ENCODE peak calls at places on chromosomes 13 and 19, in seven cellular contexts. One of them, this sample, is unnamed.
A peak's percentile ranks its signal among the peaks of the same experiment; 100 is the strongest.

GRCh38 chr13:76878043-76878442 is 8.2 kb downstream of the KCTD12 start:
- DNase-seq in sigmoid colon: no peak
- DNase-seq in lower leg skin: no peak
- DNase-seq in heart left ventricle: no peak
- DNase-seq in suprapubic skin: no peak
- DNase-seq in breast epithelium: no peak
- DNase-seq in body of pancreas: no peak
- DNase-seq in this sample: no peak

GRCh38 chr13:50747939-50748338 is 95.6 kb downstream of the DLEU7 start:
- DNase-seq in suprapubic skin: no peak
- DNase-seq in breast epithelium: no peak
- DNase-seq in body of pancreas: no peak
- DNase-seq in heart left ventricle: no peak
- DNase-seq in sigmoid colon: no peak
- DNase-seq in lower leg skin: no peak
- DNase-seq in this sample: no peak

GRCh38 chr13:59088716-59089115 is 1075.0 kb downstream of the DIAPH3 start:
- DNase-seq in sigmoid colon: no peak
- DNase-seq in suprapubic skin: no peak
- DNase-seq in lower leg skin: no peak
- DNase-seq in heart left ventricle: no peak
- DNase-seq in breast epithelium: no peak
- DNase-seq in body of pancreas: no peak
- DNase-seq in this sample: no peak

GRCh38 chr13:73835138-73835721 is 299.0 kb downstream of the KLF12 start:
- DNase-seq in sigmoid colon: no peak
- DNase-seq in suprapubic skin: no peak
- DNase-seq in breast epithelium: no peak
- DNase-seq in heart left ventricle: no peak
- DNase-seq in body of pancreas: no peak
- DNase-seq in lower leg skin: no peak
- DNase-seq in this sample: no peak

GRCh38 chr19:48495391-48495790 is 16.2 kb downstream of the LMTK3 start:
- DNase-seq in heart left ventricle: no peak
- DNase-seq in sigmoid colon: no peak
- DNase-seq in breast epithelium: no peak
- DNase-seq in body of pancreas: no peak
- DNase-seq in lower leg skin: no peak
- DNase-seq in suprapubic skin: no peak
- DNase-seq in this sample: no peak

GRCh38 chr13:109336730-109337129 is 449.7 kb downstream of the IRS2 start:
- DNase-seq in breast epithelium: no peak
- DNase-seq in lower leg skin: no peak
- DNase-seq in sigmoid colon: no peak
- DNase-seq in suprapubic skin: no peak
- DNase-seq in heart left ventricle: no peak
- DNase-seq in body of pancreas: no peak
- DNase-seq in this sample: no peak

GRCh38 chr13:89363144-89363543 is 1692.0 kb downstream of the SLITRK5 start:
- DNase-seq in heart left ventricle: no peak
- DNase-seq in breast epithelium: no peak
- DNase-seq in body of pancreas: no peak
- DNase-seq in sigmoid colon: no peak
- DNase-seq in suprapubic skin: no peak
- DNase-seq in lower leg skin: no peak
- DNase-seq in this sample: no peak

GRCh38 chr13:44906758-44907157 is 82.5 kb downstream of the NUFIP1 start:
- DNase-seq in lower leg skin: no peak
- DNase-seq in heart left ventricle: no peak
- DNase-seq in suprapubic skin: no peak
- DNase-seq in breast epithelium: no peak
- DNase-seq in body of pancreas: peak; percentile 63
- DNase-seq in sigmoid colon: peak; percentile 74
- DNase-seq in this sample: no peak

GRCh38 chr13:75986818-75987217 is 350.7 kb downstream of the LMO7 start:
- DNase-seq in suprapubic skin: no peak
- DNase-seq in body of pancreas: no peak
- DNase-seq in heart left ventricle: no peak
- DNase-seq in sigmoid colon: no peak
- DNase-seq in lower leg skin: no peak
- DNase-seq in breast epithelium: no peak
- DNase-seq in this sample: no peak

GRCh38 chr19:38485541-38486285 is 52.2 kb downstream of the RYR1 start:
- DNase-seq in lower leg skin: no peak
- DNase-seq in heart left ventricle: no peak
- DNase-seq in body of pancreas: no peak
- DNase-seq in sigmoid colon: no peak
- DNase-seq in suprapubic skin: no peak
- DNase-seq in breast epithelium: no peak
- DNase-seq in this sample: no peak

GRCh38 chr19:16585808-16586476 is 13.7 kb upstream of the SLC35E1 start:
- DNase-seq in heart left ventricle: no peak
- DNase-seq in lower leg skin: no peak
- DNase-seq in breast epithelium: no peak
- DNase-seq in suprapubic skin: no peak
- DNase-seq in body of pancreas: no peak
- DNase-seq in sigmoid colon: no peak
- DNase-seq in this sample: no peak

GRCh38 chr19:36169084-36169760 is 17.0 kb upstream of the COX7A1 start:
- DNase-seq in body of pancreas: no peak
- DNase-seq in breast epithelium: no peak
- DNase-seq in heart left ventricle: no peak
- DNase-seq in lower leg skin: no peak
- DNase-seq in suprapubic skin: no peak
- DNase-seq in sigmoid colon: no peak
- DNase-seq in this sample: no peak

GRCh38 chr13:41139296-41139966 is 6.8 kb upstream of the KBTBD6 start:
- DNase-seq in breast epithelium: no peak
- DNase-seq in suprapubic skin: no peak
- DNase-seq in sigmoid colon: no peak
- DNase-seq in heart left ventricle: no peak
- DNase-seq in body of pancreas: no peak
- DNase-seq in lower leg skin: no peak
- DNase-seq in this sample: no peak

GRCh38 chr13:95784891-95785290 is 108.0 kb downstream of the DNAJC3 start:
- DNase-seq in lower leg skin: no peak
- DNase-seq in suprapubic skin: no peak
- DNase-seq in breast epithelium: no peak
- DNase-seq in heart left ventricle: no peak
- DNase-seq in body of pancreas: no peak
- DNase-seq in sigmoid colon: no peak
- DNase-seq in this sample: no peak

GRCh38 chr19:22882797-22883196 is 50.7 kb downstream of the ZNF723 start:
- DNase-seq in body of pancreas: no peak
- DNase-seq in lower leg skin: no peak
- DNase-seq in breast epithelium: no peak
- DNase-seq in heart left ventricle: no peak
- DNase-seq in suprapubic skin: no peak
- DNase-seq in sigmoid colon: no peak
- DNase-seq in this sample: no peak

GRCh38 chr13:99078014-99078771 is 100.3 kb upstream of the DOCK9 start:
- DNase-seq in heart left ventricle: no peak
- DNase-seq in body of pancreas: no peak
- DNase-seq in sigmoid colon: no peak
- DNase-seq in lower leg skin: no peak
- DNase-seq in suprapubic skin: no peak
- DNase-seq in breast epithelium: no peak
- DNase-seq in this sample: no peak

GRCh38 chr19:40510526-40511115 is 43.8 kb downstream of the SPTBN4 start:
- DNase-seq in suprapubic skin: no peak
- DNase-seq in lower leg skin: no peak
- DNase-seq in sigmoid colon: no peak
- DNase-seq in body of pancreas: no peak
- DNase-seq in breast epithelium: no peak
- DNase-seq in heart left ventricle: no peak
- DNase-seq in this sample: no peak

GRCh38 chr13:106151056-106151699 is 384.3 kb downstream of the EFNB2 start:
- DNase-seq in heart left ventricle: no peak
- DNase-seq in suprapubic skin: no peak
- DNase-seq in sigmoid colon: no peak
- DNase-seq in lower leg skin: no peak
- DNase-seq in breast epithelium: no peak
- DNase-seq in body of pancreas: no peak
- DNase-seq in this sample: no peak

GRCh38 chr19:29714953-29715694 is at the start of gene C19orf12:
- DNase-seq in sigmoid colon: peak; percentile 76
- DNase-seq in suprapubic skin: no peak
- DNase-seq in heart left ventricle: peak; percentile 82
- DNase-seq in body of pancreas: peak; percentile 70
- DNase-seq in lower leg skin: no peak
- DNase-seq in breast epithelium: peak; percentile 64
- DNase-seq in this sample: no peak

GRCh38 chr19:31313291-31314030 is 35.8 kb downstream of the TSHZ3 start:
- DNase-seq in lower leg skin: no peak
- DNase-seq in suprapubic skin: no peak
- DNase-seq in heart left ventricle: no peak
- DNase-seq in body of pancreas: no peak
- DNase-seq in sigmoid colon: peak; percentile 56
- DNase-seq in breast epithelium: no peak
- DNase-seq in this sample: no peak

GRCh38 chr19:16160943-16161560 is 12.3 kb downstream of the CIB3 start:
- DNase-seq in lower leg skin: no peak
- DNase-seq in breast epithelium: no peak
- DNase-seq in body of pancreas: no peak
- DNase-seq in heart left ventricle: no peak
- DNase-seq in sigmoid colon: no peak
- DNase-seq in suprapubic skin: no peak
- DNase-seq in this sample: no peak

DNA sequence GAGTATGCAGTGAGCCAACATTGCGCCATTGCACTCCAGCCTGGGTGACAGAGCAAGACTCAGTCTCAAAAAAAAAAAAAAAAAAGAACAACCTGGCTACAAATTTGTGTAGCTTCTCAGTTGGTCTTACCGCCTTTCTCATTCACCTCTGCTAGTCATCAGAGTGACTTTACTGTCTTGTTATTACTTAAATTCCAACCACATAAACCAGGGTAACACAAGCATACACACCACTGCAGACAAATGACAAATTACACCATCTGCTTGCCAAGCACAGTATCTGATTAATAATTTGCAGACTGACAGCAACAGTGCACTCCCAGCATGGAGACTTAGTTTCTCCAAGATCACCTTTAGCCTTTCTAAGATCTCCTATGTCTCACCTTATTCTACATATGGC is 11.0 kb downstream of the ZNF14 start:
- DNase-seq in body of pancreas: no peak
- DNase-seq in heart left ventricle: no peak
- DNase-seq in sigmoid colon: no peak
- DNase-seq in suprapubic skin: no peak
- DNase-seq in breast epithelium: no peak
- DNase-seq in lower leg skin: no peak
- DNase-seq in this sample: no peak
- TF ChIP-seq CTCF in body of pancreas: no peak
- TF ChIP-seq CTCF in heart left ventricle: no peak
- TF ChIP-seq CTCF in sigmoid colon: no peak
- TF ChIP-seq CTCF in suprapubic skin: no peak
- TF ChIP-seq CTCF in breast epithelium: no peak
- TF ChIP-seq CTCF in lower leg skin: no peak
- TF ChIP-seq CTCF in this sample: no peak

GRCh38 chr19:1674293-1674679 is 21.9 kb upstream of the TCF3 start:
- DNase-seq in sigmoid colon: no peak
- DNase-seq in body of pancreas: no peak
- DNase-seq in breast epithelium: no peak
- DNase-seq in suprapubic skin: no peak
- DNase-seq in lower leg skin: no peak
- DNase-seq in heart left ventricle: no peak
- DNase-seq in this sample: no peak

GRCh38 chr19:1673645-1674292 is 21.4 kb upstream of the TCF3 start:
- DNase-seq in suprapubic skin: no peak
- DNase-seq in breast epithelium: no peak
- DNase-seq in lower leg skin: no peak
- DNase-seq in body of pancreas: peak; percentile 67
- DNase-seq in sigmoid colon: no peak
- DNase-seq in heart left ventricle: no peak
- DNase-seq in this sample: no peak

GRCh38 chr19:1676351-1677266 is 24.2 kb upstream of the TCF3 start:
- DNase-seq in suprapubic skin: no peak
- DNase-seq in body of pancreas: no peak
- DNase-seq in breast epithelium: no peak
- DNase-seq in lower leg skin: no peak
- DNase-seq in sigmoid colon: no peak
- DNase-seq in heart left ventricle: peak; percentile 41
- DNase-seq in this sample: no peak

GRCh38 chr19:1678073-1678472 is 25.7 kb upstream of the TCF3 start:
- DNase-seq in lower leg skin: no peak
- DNase-seq in heart left ventricle: no peak
- DNase-seq in sigmoid colon: no peak
- DNase-seq in breast epithelium: no peak
- DNase-seq in suprapubic skin: no peak
- DNase-seq in body of pancreas: no peak
- DNase-seq in this sample: no peak

DNA sequence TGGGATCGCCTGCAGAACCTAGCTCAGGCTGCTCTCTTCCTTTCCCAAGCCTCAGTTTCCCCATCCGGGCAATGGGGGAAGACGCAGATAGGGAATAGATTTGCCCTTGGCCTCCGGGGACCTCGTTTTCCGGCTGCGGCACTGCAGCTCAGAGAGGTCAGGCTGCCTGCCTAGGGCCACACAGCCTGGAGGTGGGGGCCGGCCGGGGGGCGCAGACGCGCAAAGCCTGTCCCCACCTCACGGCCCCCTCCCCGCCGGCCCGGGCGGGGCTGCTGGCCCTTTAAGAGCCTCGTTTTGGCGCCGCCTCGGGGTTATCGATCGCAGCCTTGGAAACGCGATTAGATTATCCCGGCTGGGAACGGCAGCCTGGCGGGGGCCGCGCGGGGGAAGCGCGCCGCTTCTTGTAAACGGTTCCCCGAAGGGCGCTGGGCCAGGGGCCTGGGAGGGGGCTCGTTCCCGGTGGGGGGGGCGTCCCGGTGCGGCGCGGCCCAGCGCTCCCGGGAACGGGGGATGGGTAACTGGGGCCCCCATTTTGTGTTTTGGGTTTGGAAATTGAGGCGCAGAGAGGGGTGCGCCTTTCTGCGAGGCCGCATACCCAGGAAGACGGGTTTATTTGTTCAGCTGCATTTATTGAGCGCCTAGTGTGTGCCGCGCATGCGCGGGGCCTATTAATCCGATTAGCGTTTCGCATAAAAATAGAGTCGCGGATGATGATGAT is 23.4 kb upstream of the TCF3 start:
- DNase-seq in breast epithelium: no peak
- DNase-seq in lower leg skin: no peak
- DNase-seq in body of pancreas: peak; percentile 67
- DNase-seq in suprapubic skin: no peak
- DNase-seq in heart left ventricle: peak; percentile 29
- DNase-seq in sigmoid colon: no peak
- DNase-seq in this sample: no peak
- H3K4me3 ChIP-seq in breast epithelium: no peak overlapping the region
- H3K4me3 ChIP-seq in lower leg skin: no peak overlapping the region
- H3K4me3 ChIP-seq in body of pancreas: no peak overlapping the region
- H3K4me3 ChIP-seq in suprapubic skin: no peak overlapping the region
- H3K4me3 ChIP-seq in heart left ventricle: no peak overlapping the region
- H3K4me3 ChIP-seq in sigmoid colon: no peak overlapping the region
- H3K4me3 ChIP-seq in this sample: no peak overlapping the region

GRCh38 chr13:79462895-79463294 is 18.1 kb upstream of the NDFIP2 start:
- DNase-seq in breast epithelium: no peak
- DNase-seq in sigmoid colon: no peak
- DNase-seq in heart left ventricle: no peak
- DNase-seq in lower leg skin: no peak
- DNase-seq in body of pancreas: no peak
- DNase-seq in suprapubic skin: no peak
- DNase-seq in this sample: no peak
- TF ChIP-seq POLR2A in breast epithelium: no peak
- TF ChIP-seq POLR2A in sigmoid colon: no peak
- TF ChIP-seq POLR2A in heart left ventricle: no peak
- TF ChIP-seq POLR2A in lower leg skin: no peak
- TF ChIP-seq POLR2A in body of pancreas: no peak
- TF ChIP-seq POLR2A in suprapubic skin: no peak
- TF ChIP-seq POLR2A in this sample: no peak

GRCh38 chr13:54733639-54734038 is 1705.0 kb downstream of the OLFM4 start:
- DNase-seq in body of pancreas: no peak
- DNase-seq in suprapubic skin: no peak
- DNase-seq in heart left ventricle: no peak
- DNase-seq in breast epithelium: no peak
- DNase-seq in sigmoid colon: no peak
- DNase-seq in lower leg skin: no peak
- DNase-seq in this sample: no peak
- TF ChIP-seq CTCF in body of pancreas: no peak
- TF ChIP-seq CTCF in suprapubic skin: no peak
- TF ChIP-seq CTCF in heart left ventricle: no peak
- TF ChIP-seq CTCF in breast epithelium: no peak
- TF ChIP-seq CTCF in sigmoid colon: no peak
- TF ChIP-seq CTCF in lower leg skin: no peak
- TF ChIP-seq CTCF in this sample: no peak

This sample was measured in esophagus muscularis mucosa.